ENCODE peak calls at places on chromosome 13, in four cellular contexts. B is GM23338, G is stomach, I is pancreas. Y is an unnamed sample.

GRCh38 chr13:72062566-72062965 is 195.6 kb upstream of the DACH1 start:
- DNase-seq in G (no peak), I (no peak), B (peak), Y (no peak)

GRCh38 chr13:49326222-49326917 is 78.6 kb downstream of the CDADC1 start:
- DNase-seq in I (no peak), B (no peak), G (no peak), Y (no peak)

GRCh38 chr13:48859168-48860105 is 116.3 kb upstream of the FNDC3A start:
- DNase-seq in G (no peak), I (no peak), B (peak), Y (no peak)

GRCh38 chr13:24614306-24615080 is 65.7 kb upstream of the ATP12A start:
- DNase-seq in I (no peak), B (no peak), G (no peak), Y (no peak)

GRCh38 chr13:76286178-76286577 is 600.0 kb downstream of the KCTD12 start:
- DNase-seq in I (no peak), G (no peak), B (no peak), Y (peak)

GRCh38 chr13:41652735-41653361 is 195.5 kb downstream of the RGCC start:
- DNase-seq in G (no peak), B (peak), I (no peak), Y (peak)

GRCh38 chr13:102825921-102826706 is 19.7 kb upstream of the ERCC5 start:
- DNase-seq in G (no peak), I (no peak), B (peak), Y (peak)

GRCh38 chr13:112679381-112679780 is 10.5 kb upstream of the ATP11A start:
- DNase-seq in G (peak), B (no peak), I (no peak), Y (no peak)

GRCh38 chr13:97223711-97224461 is 1.8 kb downstream of the MBNL2 start:
- DNase-seq in G (peak), I (peak), B (peak), Y (peak)

GRCh38 chr13:20714563-20715339 is 11.3 kb downstream of the IL17D start:
- DNase-seq in I (no peak), B (no peak), G (no peak), Y (peak)

GRCh38 chr13:94387047-94387446 is 92.4 kb downstream of the DCT start:
- DNase-seq in G (no peak), I (no peak), B (peak), Y (no peak)
- TF ChIP-seq CTCF in G (no peak), I (no peak), B (no peak), Y (no peak)

GRCh38 chr13:92303428-92303827 is 905.0 kb downstream of the GPC5 start:
- DNase-seq in B (no peak), G (no peak), I (no peak), Y (peak)

DNA sequence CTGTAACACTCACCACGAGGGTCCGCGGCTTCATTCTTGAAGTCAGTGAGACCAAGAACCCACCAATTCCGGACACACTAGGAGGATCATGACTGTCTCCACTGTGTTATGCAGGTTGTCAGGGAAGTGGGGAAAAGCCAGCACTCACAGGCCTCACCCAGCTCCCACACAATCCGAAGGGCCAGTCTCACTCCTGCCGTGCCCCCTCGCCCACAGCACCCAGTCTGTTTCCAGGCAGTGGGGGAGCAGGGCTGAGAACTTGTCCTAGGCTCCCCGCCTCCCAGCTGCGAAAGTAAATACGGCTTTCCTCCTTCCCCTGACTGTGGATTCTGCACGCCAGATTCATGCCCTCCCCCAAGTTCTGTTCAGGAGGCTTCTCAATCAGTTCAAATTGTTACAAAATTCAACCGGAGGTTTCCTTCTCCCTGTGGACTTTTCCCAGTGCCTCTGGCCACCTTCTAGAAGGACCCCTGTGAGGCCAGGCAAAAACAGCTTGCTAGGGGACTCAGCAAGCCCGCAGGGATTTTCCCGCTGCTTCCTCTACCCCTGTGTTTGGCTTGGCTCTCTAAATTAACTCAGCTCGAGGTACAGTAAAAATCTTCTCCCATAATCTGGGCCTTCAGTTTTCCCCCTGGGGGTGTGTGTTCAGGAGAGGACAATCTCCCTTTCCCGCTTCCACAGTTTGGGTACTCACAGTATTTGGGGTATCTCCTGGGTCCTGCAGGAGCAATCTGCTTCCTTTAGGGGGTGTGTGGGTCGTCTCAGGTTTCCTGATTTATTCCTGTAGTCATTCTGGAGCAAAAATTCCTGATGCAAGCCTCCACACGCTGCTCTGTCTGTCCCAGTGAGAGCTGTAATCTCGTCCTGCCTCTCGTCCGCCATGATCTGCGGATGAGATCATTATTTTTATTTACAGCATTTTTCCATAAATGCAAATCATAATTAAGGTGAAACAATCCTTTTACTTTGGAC is 899.8 kb downstream of the GPC5 start:
- DNase-seq in B (peak), I (no peak), G (no peak), Y (no peak)
- H3K4me3 ChIP-seq in B (no peak), I (no peak), G (no peak), Y (no peak)

DNA sequence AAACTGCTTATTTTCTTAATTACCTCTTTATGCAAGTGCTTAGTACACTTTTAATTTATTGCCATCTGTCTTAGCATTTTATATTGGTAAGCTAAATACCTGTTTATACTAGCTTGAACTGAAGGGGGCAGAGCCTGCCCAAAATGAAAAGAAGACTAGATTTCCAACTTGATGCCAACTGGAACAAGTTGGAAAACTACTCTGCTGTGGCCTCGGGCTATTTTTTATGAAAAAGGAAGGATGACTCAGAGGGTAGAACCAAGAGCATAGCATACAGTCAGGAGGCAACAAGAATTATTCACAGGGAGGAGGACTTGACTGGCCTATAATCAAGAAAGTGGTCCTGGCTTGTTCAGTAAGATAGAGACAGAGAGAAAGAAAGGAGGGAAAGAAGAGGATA is 150.3 kb downstream of the NDFIP2 start:
- DNase-seq in B (peak), G (no peak), I (no peak), Y (peak)
- TF ChIP-seq CTCF in B (peak), G (no peak), I (no peak), Y (peak)

DNA sequence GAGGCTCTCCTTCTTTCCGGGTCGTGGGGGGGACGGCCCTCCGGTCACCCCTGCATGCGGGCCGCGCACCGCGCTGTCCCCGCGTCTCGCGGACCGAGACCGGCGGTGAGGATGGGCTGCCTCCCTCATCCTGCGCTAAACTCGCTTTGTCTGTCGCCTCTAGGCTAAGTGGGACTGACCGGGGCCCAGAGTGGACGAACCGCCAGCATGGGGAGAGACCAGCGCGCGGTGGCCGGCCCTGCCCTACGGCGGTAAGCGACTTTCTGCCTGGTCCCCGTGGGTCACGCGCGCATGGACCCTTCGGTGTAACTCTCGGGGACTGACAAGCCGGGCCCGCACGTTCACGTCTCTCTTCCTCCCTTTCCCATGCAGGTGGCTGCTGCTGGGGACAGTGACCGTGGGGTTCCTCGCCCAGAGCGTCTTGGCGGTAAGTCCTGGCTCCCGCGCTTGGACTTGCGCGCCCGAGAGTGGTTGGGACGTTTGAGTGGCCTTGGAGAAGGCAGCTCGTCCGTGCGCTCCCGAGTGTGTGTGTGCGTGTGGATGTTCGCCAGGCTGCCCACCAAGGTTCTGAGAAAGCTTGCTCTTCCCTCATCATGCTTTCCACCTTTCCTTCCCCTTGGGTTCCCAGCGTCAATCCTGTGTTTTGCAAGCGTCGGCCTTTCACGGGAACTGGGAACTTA is 753 bp downstream of the COL4A2 start:
- DNase-seq in G (no peak), B (peak), I (no peak), Y (peak)
- H3K4me3 ChIP-seq in G (peak), B (peak), I (peak), Y (peak)

DNA sequence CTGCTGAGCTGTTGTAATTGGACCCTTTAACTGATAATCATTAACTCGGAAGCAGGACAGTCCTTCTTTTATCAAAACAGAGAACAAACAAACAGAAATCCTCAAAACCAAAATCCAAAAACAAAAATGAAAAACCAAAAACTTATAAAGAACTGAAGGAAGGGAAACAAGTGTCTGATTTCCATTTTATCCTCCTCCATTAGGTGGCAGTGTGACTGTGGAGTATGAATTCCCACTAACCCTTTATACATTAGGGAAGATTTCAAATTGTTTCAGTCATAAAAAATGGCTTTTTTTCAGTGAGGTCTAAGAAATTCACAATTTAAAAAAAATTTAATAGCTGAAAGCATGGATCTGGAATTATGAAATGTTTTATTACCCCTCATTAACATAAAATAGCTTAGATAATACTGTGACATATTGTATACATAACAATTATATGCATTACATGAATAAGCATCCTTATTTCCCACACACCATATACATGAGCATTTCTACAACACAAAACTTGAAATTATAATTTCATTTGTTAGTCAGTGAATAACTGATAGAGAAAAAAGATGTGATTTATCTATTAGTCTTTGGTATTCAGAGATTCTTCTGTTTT is 1074.3 kb upstream of the PCDH9 start:
- DNase-seq in I (no peak), B (peak), G (no peak), Y (no peak)
- TF ChIP-seq CTCF in I (peak), B (peak), G (peak), Y (no peak)

GRCh38 chr13:28012896-28013295 is 24.4 kb upstream of the URAD start:
- DNase-seq in G (no peak), B (no peak), I (no peak), Y (no peak)

GRCh38 chr13:28013482-28013881 is 25.0 kb upstream of the URAD start:
- DNase-seq in I (no peak), B (no peak), G (no peak), Y (no peak)

DNA sequence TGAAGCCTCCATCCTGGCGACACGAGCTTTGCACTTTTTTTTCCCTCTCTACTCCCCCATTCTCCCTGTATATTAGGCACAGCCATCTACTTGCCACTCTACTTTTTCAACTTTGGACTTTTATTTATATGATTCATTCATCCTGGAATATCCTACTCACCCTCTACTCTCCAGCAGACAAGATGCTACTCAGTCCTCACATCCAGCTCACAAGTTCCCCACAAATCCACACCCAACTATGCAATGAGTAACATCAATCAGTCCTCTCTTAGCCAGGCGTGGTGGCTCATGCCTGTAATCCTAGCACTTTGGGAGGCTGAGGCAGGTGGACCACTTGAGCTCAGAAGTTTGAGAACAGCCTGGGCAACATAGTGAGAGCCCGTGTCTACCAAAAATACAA is 23.9 kb upstream of the URAD start:
- DNase-seq in G (no peak), I (no peak), B (no peak), Y (no peak)
- H3K4me3 ChIP-seq in G (no peak), I (no peak), B (no peak), Y (no peak)

GRCh38 chr13:90416519-90416918 is 931.0 kb upstream of the MIR17HG start:
- DNase-seq in B (no peak), G (no peak), I (no peak), Y (peak)

GRCh38 chr13:90416938-90417337 is 930.5 kb upstream of the MIR17HG start:
- DNase-seq in I (no peak), G (no peak), B (no peak), Y (no peak)

GRCh38 chr13:90414691-90415596 is 932.5 kb upstream of the MIR17HG start:
- DNase-seq in I (no peak), B (peak), G (no peak), Y (peak)

GRCh38 chr13:90415902-90416301 is 931.6 kb upstream of the MIR17HG start:
- DNase-seq in G (no peak), I (no peak), B (no peak), Y (no peak)

DNA sequence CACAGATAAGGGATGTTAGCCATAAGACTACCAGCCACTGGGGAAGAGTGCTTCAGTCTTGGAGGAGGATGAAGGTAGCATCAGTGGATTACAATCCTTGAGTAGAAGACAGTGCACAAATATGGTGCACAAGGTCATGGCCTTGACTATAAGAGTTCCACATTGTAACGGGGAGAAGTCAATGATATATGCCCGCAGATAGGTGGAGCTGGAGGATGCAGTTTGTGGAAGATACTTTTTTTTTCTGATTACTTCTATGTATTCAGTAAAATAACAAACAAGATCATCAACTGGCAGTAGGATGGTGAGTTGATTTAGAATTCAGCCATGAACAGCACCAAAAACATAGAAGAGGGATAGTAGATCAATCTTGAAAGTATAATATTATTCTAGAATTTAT is 926.8 kb upstream of the MIR17HG start:
- DNase-seq in I (no peak), G (no peak), B (peak), Y (peak)
- TF ChIP-seq CTCF in I (no peak), G (no peak), B (peak), Y (peak)

GRCh38 chr13:39577833-39578232 is 25.2 kb downstream of the LHFPL6 start:
- DNase-seq in G (no peak), I (no peak), B (no peak), Y (no peak)

GRCh38 chr13:39577203-39577602 is 25.8 kb downstream of the LHFPL6 start:
- DNase-seq in I (no peak), G (no peak), B (no peak), Y (no peak)

GRCh38 chr13:39571502-39572092 is 31.4 kb downstream of the LHFPL6 start:
- DNase-seq in G (no peak), I (no peak), B (no peak), Y (no peak)

GRCh38 chr13:39578821-39579291 is 24.1 kb downstream of the LHFPL6 start:
- DNase-seq in G (no peak), I (no peak), B (no peak), Y (peak)

DNA sequence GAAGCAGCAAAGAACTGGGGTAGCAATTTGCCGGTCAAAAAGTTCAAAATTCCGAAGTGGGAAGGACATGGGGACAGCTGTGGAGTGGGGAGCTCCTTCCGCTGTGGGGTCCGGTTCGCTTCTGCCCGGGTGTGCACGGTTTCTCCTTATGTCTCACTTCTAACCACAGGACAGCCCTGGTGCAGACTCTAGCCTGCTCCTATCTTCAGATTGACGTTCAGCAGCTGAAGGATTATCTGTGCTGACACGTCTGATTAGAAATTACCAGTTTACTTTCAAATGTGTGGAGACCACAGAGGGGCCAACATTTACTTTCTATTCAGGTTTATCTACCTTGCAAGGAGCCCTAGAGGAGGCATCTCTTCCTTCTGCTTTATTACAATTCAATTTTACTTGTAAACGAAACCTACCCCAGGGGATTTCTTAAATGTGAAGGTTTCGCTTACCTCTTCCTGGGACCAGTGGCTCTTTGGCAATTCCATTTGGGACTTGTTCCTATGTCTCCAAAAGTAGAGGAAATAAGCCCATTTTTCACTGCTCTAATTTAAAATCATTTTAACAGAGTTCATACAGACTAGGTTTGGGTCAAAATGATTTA is 27.3 kb downstream of the LHFPL6 start:
- DNase-seq in I (no peak), G (no peak), B (no peak), Y (no peak)
- H3K4me3 ChIP-seq in I (no peak), G (no peak), B (no peak), Y (no peak)